ENCODE peak calls at places on chromosomes 6 and 20, in five cellular contexts. U is pancreas, B is astrocyte of the spinal cord, V is GM12865, J is left ventricle myocardium superior. Z is an unnamed sample.

GRCh38 chr20:35461620-35462019 is 6.2 kb downstream of the CEP250 start:
- DNase-seq in B (no peak), U (no peak), J (no peak), V (no peak), Z (no peak)

GRCh38 chr6:148528292-148528691 is 185.7 kb downstream of the SASH1 start:
- DNase-seq in J (no peak), B (no peak), U (no peak), V (no peak), Z (no peak)

GRCh38 chr20:23225407-23226060 is 125.1 kb upstream of the NXT1 start:
- DNase-seq in U (no peak), V (no peak), J (peak; percentile 58), B (peak; percentile 22), Z (peak; percentile 90)

GRCh38 chr20:50312682-50313187 is 122.1 kb downstream of the CEBPB start:
- DNase-seq in B (peak; percentile 67), V (no peak), J (peak; percentile 79), U (peak; percentile 72), Z (peak; percentile 95)

GRCh38 chr6:55209059-55209458 is 34.7 kb downstream of the HCRTR2 start:
- DNase-seq in U (no peak), J (no peak), V (no peak), B (no peak), Z (no peak)

GRCh38 chr6:35294308-35294945 is 3.2 kb upstream of the DEF6 start:
- DNase-seq in V (peak; percentile 68), B (peak; percentile 33), J (peak; percentile 46), U (no peak), Z (no peak)

GRCh38 chr6:15663057-15663638 is 320 bp upstream of the DTNBP1 start:
- DNase-seq in V (no peak), U (no peak), J (no peak), B (peak; percentile 57), Z (no peak)

GRCh38 chr20:50572922-50573777 is 63.0 kb downstream of the PTPN1 start:
- DNase-seq in V (no peak), J (peak; percentile 75), B (peak; percentile 77), U (no peak), Z (no peak)

GRCh38 chr20:41098703-41099250 is 38.6 kb upstream of the PLCG1 start:
- DNase-seq in B (no peak), U (no peak), V (no peak), J (no peak), Z (no peak)

GRCh38 chr20:33914871-33915270 is 78.8 kb upstream of the RALY start:
- DNase-seq in V (peak; percentile 55), J (no peak), U (no peak), B (peak; percentile 92), Z (no peak)

GRCh38 chr6:408599-409102 is 17.1 kb downstream of the IRF4 start:
- DNase-seq in U (peak; percentile 56), B (peak; percentile 37), J (peak; percentile 63), V (peak; percentile 46), Z (no peak)

GRCh38 chr20:35290887-35291417 is 1.3 kb downstream of the FAM83C start:
- DNase-seq in B (no peak), U (no peak), V (no peak), J (peak; percentile 4), Z (no peak)

Z was measured in lower leg skin.